ENCODE peak calls at places on chromosome 22, in five cellular contexts. U is effector CD4-positive, alpha-beta T cell; Z is fibroblast of villous mesenchyme; S is A549; T is HT-29. M is an unnamed sample.

GRCh38 chr22:24695958-24696511 is 78.5 kb downstream of the PIWIL3 start:
- DNase-seq in U (no peak), Z (peak; percentile 68), S (no peak), T (no peak), M (no peak)

GRCh38 chr22:17880020-17880419 is 105.8 kb upstream of the BID start:
- DNase-seq in U (no peak), Z (no peak), S (no peak), T (no peak), M (no peak)

GRCh38 chr22:40204331-40205116 is 26.8 kb downstream of the TNRC6B start:
- DNase-seq in U (no peak), Z (peak; percentile 86), S (no peak), T (no peak), M (peak; percentile 15)

GRCh38 chr22:19629331-19629719 is 85.0 kb upstream of the SEPTIN5 start:
- DNase-seq in U (no peak), Z (no peak), S (no peak), T (no peak), M (no peak)

GRCh38 chr22:21098099-21098671 is 52.4 kb downstream of the LRRC74B start:
- DNase-seq in U (no peak), Z (no peak), S (no peak), T (peak; percentile 29), M (no peak)

GRCh38 chr22:46934746-46935491 is 172.5 kb downstream of the TBC1D22A start:
- DNase-seq in U (no peak), Z (peak; percentile 97), S (peak; percentile 23), T (peak; percentile 50), M (no peak)

GRCh38 chr22:46537946-46538815 is 761 bp upstream of the CELSR1 start:
- DNase-seq in U (no peak), Z (peak; percentile 24), S (peak; percentile 46), T (peak; percentile 8), M (peak; percentile 74)

GRCh38 chr22:24358105-24358836 is 69.1 kb upstream of the ADORA2A start:
- DNase-seq in U (no peak), Z (no peak), S (no peak), T (no peak), M (no peak)

GRCh38 chr22:20031732-20032406 is 11.0 kb downstream of the TANGO2 start:
- DNase-seq in U (no peak), Z (no peak), S (no peak), T (peak; percentile 95), M (no peak)

GRCh38 chr22:49872347-49872746 is 18.7 kb downstream of the ZBED4 start:
- DNase-seq in U (no peak), Z (no peak), S (no peak), T (no peak), M (no peak)

GRCh38 chr22:24760708-24761306 is 13.7 kb downstream of the PIWIL3 start:
- DNase-seq in U (no peak), Z (no peak), S (no peak), T (no peak), M (no peak)

GRCh38 chr22:24772493-24773220 is 1.9 kb downstream of the PIWIL3 start:
- DNase-seq in U (no peak), Z (peak; percentile 58), S (peak; percentile 71), T (peak; percentile 47), M (peak; percentile 52)

GRCh38 chr22:37330200-37331033 is 48.1 kb downstream of the CYTH4 start:
- DNase-seq in U (no peak), Z (peak; percentile 76), S (peak; percentile 79), T (peak; percentile 86), M (peak; percentile 57)

M was measured in HuH-7.5.